ENCODE peak calls at places on chromosomes 11 and 22, in ten cellular contexts. K is EL; A is neural crest cell; N is T follicular helper cell; C is GM13977; Y is immature natural killer cell; B is activated T-helper 1 cell treated with Interleukin-2 at 50 U/mL for 16 hours; Q is left ventricle myocardium inferior; D is activated naive CD4-positive, alpha-beta T cell treated with Interleukin-2 at 50 U/mL for 16 hours; T is ACHN. H is an unnamed sample.

GRCh38 chr22:21829523-21829922 is 37.9 kb downstream of the MAPK1 start:
- DNase-seq in D (no peak), N (no peak), Y (no peak), T (no peak), B (no peak), K (peak; percentile 5), Q (no peak), C (no peak), A (no peak), H (no peak)

GRCh38 chr11:102288745-102289083 is 28.6 kb upstream of the BIRC3 start:
- DNase-seq in C (no peak), Y (no peak), D (no peak), K (no peak), A (no peak), B (no peak), T (no peak), Q (no peak), N (no peak), H (no peak)

GRCh38 chr11:78063440-78064181 is at the start of gene THRSP:
- DNase-seq in A (no peak), N (no peak), T (no peak), Y (no peak), C (no peak), D (no peak), Q (no peak), K (no peak), B (no peak), H (no peak)

GRCh38 chr11:111388842-111389241 is 9.8 kb upstream of the POU2AF1 start:
- DNase-seq in B (no peak), A (no peak), Y (no peak), T (no peak), N (no peak), C (no peak), K (no peak), Q (no peak), D (no peak), H (no peak)

GRCh38 chr11:19664896-19665548 is 47.6 kb upstream of the NAV2 start:
- DNase-seq in B (no peak), N (no peak), Q (no peak), D (no peak), T (no peak), K (peak; percentile 50), A (no peak), C (no peak), Y (no peak), H (no peak)

GRCh38 chr11:64100782-64101358 is 65.0 kb downstream of the MACROD1 start:
- DNase-seq in N (no peak), K (no peak), C (no peak), A (no peak), B (no peak), Y (no peak), Q (no peak), T (no peak), D (no peak), H (no peak)

GRCh38 chr22:37565830-37566229 is 5.5 kb downstream of the CDC42EP1 start:
- DNase-seq in K (no peak), Y (no peak), A (no peak), Q (no peak), N (no peak), D (no peak), T (no peak), B (no peak), C (no peak), H (no peak)

GRCh38 chr11:119144825-119145476 is 3.9 kb upstream of the ABCG4 start:
- DNase-seq in A (peak; percentile 62), D (peak; percentile 42), N (no peak), B (no peak), T (peak; percentile 70), C (peak; percentile 85), Y (peak; percentile 23), K (peak; percentile 77), Q (peak; percentile 54), H (no peak)

GRCh38 chr11:3178349-3178748 is 13.2 kb upstream of the OSBPL5 start:
- DNase-seq in Q (no peak), B (no peak), A (no peak), C (no peak), K (peak; percentile 23), T (no peak), Y (no peak), D (no peak), N (no peak), H (no peak)

GRCh38 chr11:106471273-106471672 is 393.8 kb downstream of the AASDHPPT start:
- DNase-seq in C (no peak), T (no peak), N (no peak), Q (no peak), D (no peak), Y (no peak), B (no peak), A (no peak), K (no peak), H (no peak)

GRCh38 chr22:29380032-29380781 is 8.2 kb downstream of the AP1B1 start:
- DNase-seq in N (no peak), Y (no peak), Q (no peak), C (no peak), A (no peak), B (no peak), D (no peak), T (no peak), K (peak; percentile 89), H (no peak)

GRCh38 chr11:65226103-65226442 is 35.7 kb upstream of the POLA2 start:
- DNase-seq in B (no peak), A (no peak), T (no peak), K (no peak), Y (no peak), N (no peak), D (no peak), Q (no peak), C (no peak), H (no peak)

GRCh38 chr11:92225563-92226308 is 1.1 kb downstream of the FAT3 start:
- DNase-seq in N (no peak), C (peak; percentile 25), A (peak; percentile 44), D (no peak), B (no peak), T (no peak), Q (no peak), K (peak; percentile 50), Y (no peak), H (no peak)

GRCh38 chr22:46361861-46362220 is 26.3 kb downstream of the TRMU start:
- DNase-seq in K (no peak), Q (no peak), A (no peak), Y (no peak), C (no peak), T (no peak), D (no peak), B (no peak), N (no peak), H (no peak)

GRCh38 chr11:120547871-120548681 is 36.5 kb downstream of the GRIK4 start:
- DNase-seq in D (no peak), Y (no peak), Q (peak; percentile 89), C (no peak), B (no peak), A (no peak), K (peak; percentile 98), N (no peak), T (peak; percentile 89), H (no peak)

GRCh38 chr11:65883058-65883761 is 3.6 kb downstream of the CTSW start:
- DNase-seq in T (no peak), K (no peak), B (no peak), D (no peak), Q (no peak), N (no peak), A (no peak), Y (no peak), C (no peak), H (no peak)

GRCh38 chr11:123284454-123284853 is 89.4 kb upstream of the CLMP start:
- DNase-seq in D (no peak), B (no peak), C (no peak), N (no peak), Y (no peak), A (no peak), T (no peak), K (no peak), Q (no peak), H (no peak)

GRCh38 chr11:57116654-57117053 is 65.1 kb upstream of the LRRC55 start:
- DNase-seq in B (no peak), K (peak; percentile 68), N (no peak), T (peak; percentile 37), D (no peak), A (peak; percentile 40), C (peak; percentile 7), Y (no peak), Q (peak; percentile 19), H (no peak)

GRCh38 chr11:84824624-84825023 is 802.5 kb downstream of the DLG2 start:
- DNase-seq in K (no peak), A (no peak), N (no peak), Y (no peak), T (no peak), B (no peak), Q (no peak), C (no peak), D (no peak), H (no peak)

GRCh38 chr22:27480487-27480886 is 321.1 kb downstream of the MN1 start:
- DNase-seq in K (no peak), Q (no peak), A (peak; percentile 53), C (no peak), N (no peak), B (no peak), Y (no peak), T (no peak), D (no peak), H (no peak)

GRCh38 chr11:32902089-32902665 is 9.6 kb downstream of the QSER1 start:
- DNase-seq in A (no peak), K (no peak), C (no peak), D (no peak), B (no peak), N (no peak), Q (no peak), T (no peak), Y (no peak), H (no peak)

GRCh38 chr22:46069518-46070214 is 80.7 kb upstream of the PPARA start:
- DNase-seq in N (peak; percentile 20), T (peak; percentile 90), K (peak; percentile 96), B (no peak), C (no peak), Q (peak; percentile 84), A (no peak), D (peak; percentile 50), Y (peak; percentile 56), H (no peak)

GRCh38 chr11:1051356-1052132 is 15.0 kb upstream of the MUC6 start:
- DNase-seq in N (no peak), Y (no peak), B (no peak), D (no peak), A (no peak), K (no peak), Q (no peak), T (no peak), C (no peak), H (no peak)

GRCh38 chr11:87437844-87438223 is 400.1 kb downstream of the TMEM135 start:
- DNase-seq in Q (no peak), T (peak; percentile 80), Y (no peak), D (no peak), B (no peak), A (no peak), C (no peak), N (no peak), K (peak; percentile 95), H (no peak)

GRCh38 chr22:35355744-35356420 is 25.0 kb upstream of the HMOX1 start:
- DNase-seq in A (no peak), D (no peak), C (no peak), B (no peak), T (no peak), N (no peak), K (no peak), Q (no peak), Y (no peak), H (no peak)

GRCh38 chr11:110491577-110492352 is 62.0 kb downstream of the FDX1 start:
- DNase-seq in Q (no peak), T (no peak), K (no peak), A (no peak), N (no peak), D (no peak), B (no peak), C (no peak), Y (no peak), H (no peak)

GRCh38 chr11:58832246-58832645 is 12.3 kb downstream of the GLYATL2 start:
- DNase-seq in Q (no peak), A (no peak), N (no peak), B (no peak), T (no peak), K (peak; percentile 36), D (no peak), Y (no peak), C (no peak), H (no peak)

GRCh38 chr11:34264266-34265110 is 93.3 kb downstream of the ABTB2 start:
- DNase-seq in D (no peak), A (no peak), T (no peak), N (no peak), B (no peak), Q (no peak), K (no peak), Y (no peak), C (no peak), H (no peak)